ENCODE peak calls at places on chromosomes 5 and 9, in eight cellular contexts. One of them, this sample, is unnamed.

GRCh38 chr9:27125030-27125429 is 16.0 kb downstream of the TEK start:
- DNase-seq in NB4: no peak
- DNase-seq in adrenal gland: peak
- DNase-seq in uterus: peak
- DNase-seq in stomach: peak
- DNase-seq in GM19239: no peak
- DNase-seq in hippocampal formation: peak
- DNase-seq in retina: no peak
- DNase-seq in this sample: no peak

GRCh38 chr5:80835128-80835527 is 125.0 kb upstream of the RASGRF2 start:
- DNase-seq in NB4: no peak
- DNase-seq in adrenal gland: no peak
- DNase-seq in uterus: no peak
- DNase-seq in stomach: no peak
- DNase-seq in GM19239: no peak
- DNase-seq in hippocampal formation: no peak
- DNase-seq in retina: no peak
- DNase-seq in this sample: no peak

GRCh38 chr5:134101686-134102439 is 12.6 kb upstream of the TCF7 start:
- DNase-seq in NB4: peak
- DNase-seq in adrenal gland: peak
- DNase-seq in uterus: no peak
- DNase-seq in stomach: peak
- DNase-seq in GM19239: peak
- DNase-seq in hippocampal formation: peak
- DNase-seq in retina: peak
- DNase-seq in this sample: no peak

GRCh38 chr5:61304611-61305369 is 27.3 kb upstream of the ZSWIM6 start:
- DNase-seq in NB4: no peak
- DNase-seq in adrenal gland: no peak
- DNase-seq in uterus: no peak
- DNase-seq in stomach: peak
- DNase-seq in GM19239: no peak
- DNase-seq in hippocampal formation: no peak
- DNase-seq in retina: no peak
- DNase-seq in this sample: no peak

GRCh38 chr5:33105521-33105941 is 335.2 kb upstream of the TARS1 start:
- DNase-seq in NB4: no peak
- DNase-seq in adrenal gland: no peak
- DNase-seq in uterus: no peak
- DNase-seq in stomach: no peak
- DNase-seq in GM19239: no peak
- DNase-seq in hippocampal formation: no peak
- DNase-seq in retina: no peak
- DNase-seq in this sample: no peak

GRCh38 chr9:121288874-121289553 is 21.1 kb downstream of the GSN start:
- DNase-seq in NB4: no peak
- DNase-seq in adrenal gland: peak
- DNase-seq in uterus: peak
- DNase-seq in stomach: peak
- DNase-seq in GM19239: no peak
- DNase-seq in hippocampal formation: peak
- DNase-seq in retina: no peak
- DNase-seq in this sample: no peak

GRCh38 chr9:134966697-134967546 is 49.2 kb upstream of the FCN1 start:
- DNase-seq in NB4: no peak
- DNase-seq in adrenal gland: no peak
- DNase-seq in uterus: no peak
- DNase-seq in stomach: no peak
- DNase-seq in GM19239: no peak
- DNase-seq in hippocampal formation: no peak
- DNase-seq in retina: no peak
- DNase-seq in this sample: no peak

GRCh38 chr5:124365491-124365890 is 380.9 kb downstream of the ZNF608 start:
- DNase-seq in NB4: no peak
- DNase-seq in adrenal gland: no peak
- DNase-seq in uterus: no peak
- DNase-seq in stomach: no peak
- DNase-seq in GM19239: no peak
- DNase-seq in hippocampal formation: no peak
- DNase-seq in retina: peak
- DNase-seq in this sample: no peak

GRCh38 chr5:111144352-111144930 is 52.3 kb downstream of the WDR36 start:
- DNase-seq in NB4: no peak
- DNase-seq in adrenal gland: no peak
- DNase-seq in uterus: no peak
- DNase-seq in stomach: no peak
- DNase-seq in GM19239: peak
- DNase-seq in hippocampal formation: no peak
- DNase-seq in retina: no peak
- DNase-seq in this sample: peak

GRCh38 chr9:86069206-86069869 is 30.0 kb downstream of the GOLM1 start:
- DNase-seq in NB4: peak
- DNase-seq in adrenal gland: no peak
- DNase-seq in uterus: no peak
- DNase-seq in stomach: no peak
- DNase-seq in GM19239: no peak
- DNase-seq in hippocampal formation: no peak
- DNase-seq in retina: no peak
- DNase-seq in this sample: no peak

GRCh38 chr5:130066644-130067043 is 162.4 kb downstream of the CHSY3 start:
- DNase-seq in NB4: no peak
- DNase-seq in adrenal gland: no peak
- DNase-seq in uterus: no peak
- DNase-seq in stomach: no peak
- DNase-seq in GM19239: no peak
- DNase-seq in hippocampal formation: no peak
- DNase-seq in retina: no peak
- DNase-seq in this sample: no peak